ENCODE peak calls at places on chromosomes 7 and 10, in four cellular contexts. D is WTC11, K is AG04449, R is B cell. T is an unnamed sample.

GRCh38 chr7:101853684-101854083 is 36.3 kb downstream of the CUX1 start:
- DNase-seq in D (no peak), K (no peak), R (no peak), T (no peak)

GRCh38 chr10:13526952-13527863 is 1.6 kb downstream of the BEND7 start:
- DNase-seq in D (no peak), K (peak), R (no peak), T (no peak)

GRCh38 chr7:35694161-35694783 is 663 bp downstream of the HERPUD2 start:
- DNase-seq in D (no peak), K (no peak), R (peak), T (no peak)

GRCh38 chr7:21767300-21767900 is 178.3 kb downstream of the CDCA7L start:
- DNase-seq in D (peak), K (no peak), R (peak), T (no peak)

GRCh38 chr10:30701471-30702173 is 72.1 kb upstream of the LYZL2 start:
- DNase-seq in D (no peak), K (no peak), R (peak), T (no peak)

GRCh38 chr7:112866424-112866823 is 76.2 kb upstream of the TMEM168 start:
- DNase-seq in D (no peak), K (no peak), R (peak), T (no peak)

GRCh38 chr7:157820796-157821195 is 484.0 kb downstream of the DNAJB6 start:
- DNase-seq in D (no peak), K (no peak), R (no peak), T (no peak)

GRCh38 chr10:69065406-69066361 is 22.2 kb upstream of the SRGN start:
- DNase-seq in D (no peak), K (no peak), R (no peak), T (no peak)

GRCh38 chr10:21626457-21627161 is 92.6 kb downstream of the MLLT10 start:
- DNase-seq in D (no peak), K (no peak), R (no peak), T (no peak)

GRCh38 chr10:119724630-119725549 is 960 bp upstream of the INPP5F start:
- DNase-seq in D (no peak), K (no peak), R (peak), T (no peak)

GRCh38 chr10:5071411-5072198 is 22.6 kb upstream of the AKR1C3 start:
- DNase-seq in D (no peak), K (peak), R (no peak), T (no peak)

GRCh38 chr7:37076668-37077067 is 352.4 kb upstream of the AOAH start:
- DNase-seq in D (no peak), K (no peak), R (no peak), T (no peak)

GRCh38 chr10:120423350-120424197 is 33.5 kb upstream of the PLPP4 start:
- DNase-seq in D (peak), K (no peak), R (peak), T (no peak)

DNA sequence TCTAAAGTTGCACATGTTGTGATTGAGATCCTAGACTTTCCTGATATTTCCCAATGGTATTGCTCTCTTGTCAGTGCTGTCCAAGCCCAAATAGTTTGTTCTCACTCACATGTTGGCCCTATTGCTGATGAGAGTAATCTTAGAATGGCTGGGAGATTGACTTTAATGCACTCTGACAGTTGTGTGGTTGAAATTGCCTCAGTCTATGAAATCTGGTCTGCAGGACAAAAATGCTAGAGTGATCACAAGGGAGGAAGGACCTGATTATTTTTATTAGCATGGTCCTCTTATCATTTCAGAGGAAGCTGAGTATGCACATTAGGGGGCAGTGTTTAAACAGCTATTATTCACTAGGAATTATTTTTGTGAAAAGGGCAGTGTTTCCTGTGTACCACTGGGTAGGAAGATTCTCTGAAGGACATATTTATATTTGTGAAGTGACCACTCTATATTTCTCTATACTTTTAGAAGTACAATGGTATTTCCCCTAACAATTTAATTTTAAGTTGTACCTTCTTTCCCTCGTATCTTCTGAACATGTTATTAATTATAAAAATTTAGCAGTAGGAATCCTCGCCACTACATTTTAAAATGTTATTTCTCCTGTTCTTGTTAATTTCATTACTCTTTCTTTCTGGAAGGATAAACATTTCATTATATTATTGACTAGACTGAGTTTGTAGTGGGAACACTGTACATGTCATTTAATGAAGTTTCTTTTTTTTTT is 64.4 kb downstream of the SUGCT start:
- DNase-seq in D (no peak), K (peak), R (no peak), T (no peak)
- TF ChIP-seq CTCF in D (no peak), K (peak), R (no peak), T (no peak)

GRCh38 chr7:48188776-48189520 is 17.7 kb downstream of the ABCA13 start:
- DNase-seq in D (no peak), K (no peak), R (no peak), T (no peak)
- TF ChIP-seq CTCF in D (no peak), K (no peak), R (no peak), T (no peak)

GRCh38 chr7:117459735-117460134 is 20.1 kb upstream of the CFTR start:
- DNase-seq in D (no peak), K (no peak), R (no peak), T (no peak)

DNA sequence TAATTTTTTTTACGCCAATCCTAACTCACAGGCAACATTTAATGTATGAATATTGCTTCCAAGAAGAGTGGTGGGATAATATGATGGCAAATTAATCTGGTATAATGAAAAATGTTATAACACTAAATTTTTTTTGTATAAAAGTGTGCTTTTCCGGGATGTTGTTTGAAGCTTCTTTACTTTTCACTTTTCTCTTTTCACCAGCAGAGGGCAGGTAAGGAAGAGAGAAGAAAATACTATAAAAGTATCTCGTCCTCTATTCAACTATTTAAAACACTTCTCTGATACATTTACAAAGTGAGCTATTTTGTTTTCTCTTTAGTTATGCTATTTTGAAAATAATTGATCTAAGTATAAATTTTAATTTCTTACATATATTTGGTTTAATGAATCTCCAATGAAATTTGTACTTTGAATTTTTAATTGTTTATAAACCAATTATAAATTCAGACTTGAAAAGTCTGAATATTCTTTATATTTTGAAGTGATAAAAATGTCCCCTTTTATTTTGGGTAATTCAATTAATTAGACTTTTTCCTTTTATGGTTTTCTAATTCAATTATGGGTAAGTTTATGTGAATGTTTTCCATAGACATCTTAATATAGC is 20.7 kb upstream of the CFTR start:
- DNase-seq in D (no peak), K (no peak), R (no peak), T (no peak)
- TF ChIP-seq CTCF in D (peak), K (peak), R (peak), T (no peak)

DNA sequence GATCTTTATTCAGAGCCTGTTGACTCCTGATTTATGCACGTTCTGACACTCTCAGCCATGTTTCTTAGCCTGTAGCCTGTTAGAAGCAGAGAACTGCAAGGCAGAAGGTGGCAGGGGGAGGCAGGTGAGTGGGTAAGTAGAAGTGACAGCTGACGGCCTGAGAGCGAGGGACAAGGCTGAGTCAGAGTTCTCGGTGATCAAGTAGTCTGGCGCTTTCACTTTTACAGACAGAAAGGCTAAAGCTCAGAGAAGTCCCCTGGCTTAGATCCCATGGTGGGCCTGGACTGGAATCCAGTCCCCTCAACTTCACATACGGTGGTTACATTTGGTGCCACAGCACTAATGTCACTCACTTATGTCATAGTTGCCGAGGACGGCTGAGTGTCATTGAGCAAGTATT is 139.0 kb downstream of the TACC2 start:
- DNase-seq in D (no peak), K (no peak), R (no peak), T (no peak)
- TF ChIP-seq CTCF in D (no peak), K (no peak), R (no peak), T (no peak)